ENCODE peak calls at places on chromosome 9, in ten cellular contexts. X is SHP77; D is NCI-H1417 treated with DMSO at 0.1 percent for 48 hours; E is heart right ventricle; M is tibial artery; U is AG04450; J is substantia nigra; H is GM03348; R is stomach; I is CD8-positive, alpha-beta T cell. V is an unnamed sample.

GRCh38 chr9:133738806-133739150 is 626 bp upstream of the SARDH start:
- DNase-seq in E (no peak), I (no peak), H (no peak), X (no peak), U (no peak), R (no peak), J (no peak), D (no peak), M (no peak), V (no peak)

GRCh38 chr9:76738402-76738801 is 25.8 kb upstream of the PCA3 start:
- DNase-seq in E (no peak), M (no peak), J (no peak), D (peak; percentile 84), R (no peak), I (no peak), X (no peak), U (no peak), H (no peak), V (no peak)

GRCh38 chr9:89593776-89594427 is 10.9 kb upstream of the GADD45G start:
- DNase-seq in U (no peak), J (no peak), R (peak; percentile 72), H (peak; percentile 51), E (no peak), X (peak; percentile 48), M (no peak), D (no peak), I (peak; percentile 58), V (no peak)

GRCh38 chr9:108637340-108637739 is 218.4 kb downstream of the ACTL7B start:
- DNase-seq in H (no peak), I (no peak), R (no peak), J (no peak), D (no peak), X (no peak), M (no peak), E (no peak), U (no peak), V (no peak)

GRCh38 chr9:88437210-88438146 is 49.2 kb downstream of the SPIN1 start:
- DNase-seq in E (no peak), I (no peak), X (no peak), R (no peak), J (no peak), D (no peak), M (no peak), H (no peak), U (no peak), V (no peak)

GRCh38 chr9:100150209-100150608 is 51.2 kb downstream of the INVS start:
- DNase-seq in H (no peak), M (no peak), I (no peak), X (no peak), U (no peak), D (no peak), J (no peak), E (no peak), R (no peak), V (no peak)

GRCh38 chr9:79195904-79196303 is 375.9 kb upstream of the TLE4 start:
- DNase-seq in I (no peak), J (no peak), X (no peak), H (peak; percentile 61), U (peak; percentile 72), M (no peak), R (no peak), D (no peak), E (no peak), V (no peak)

GRCh38 chr9:128629852-128630545 is 26.6 kb downstream of the DYNC2I2 start:
- DNase-seq in I (no peak), X (no peak), R (no peak), J (no peak), H (no peak), U (no peak), E (no peak), D (no peak), M (no peak), V (no peak)

GRCh38 chr9:136886610-136887597 is 588 bp downstream of the TRAF2 start:
- DNase-seq in U (no peak), M (no peak), X (no peak), H (peak; percentile 90), I (no peak), D (no peak), J (no peak), E (no peak), R (no peak), V (no peak)

GRCh38 chr9:111131219-111131618 is 92.9 kb upstream of the LPAR1 start:
- DNase-seq in R (no peak), D (no peak), U (no peak), J (no peak), X (no peak), I (no peak), M (no peak), H (no peak), E (no peak), V (no peak)

GRCh38 chr9:109499631-109500120 is 1.6 kb upstream of the PTPN3 start:
- DNase-seq in M (peak; percentile 82), R (peak; percentile 73), D (no peak), J (no peak), H (peak; percentile 27), U (no peak), I (no peak), X (no peak), E (peak; percentile 75), V (peak; percentile 26)

GRCh38 chr9:114792396-114792795 is 13.4 kb downstream of the TNFSF15 start:
- DNase-seq in E (no peak), H (no peak), R (no peak), I (no peak), M (no peak), D (no peak), U (no peak), X (no peak), J (no peak), V (no peak)

GRCh38 chr9:32251539-32251938 is 132.9 kb upstream of the ACO1 start:
- DNase-seq in D (no peak), I (no peak), R (peak; percentile 41), U (no peak), E (no peak), H (peak; percentile 57), M (no peak), J (no peak), X (peak; percentile 26), V (peak; percentile 60)

GRCh38 chr9:132412089-132412488 is 2.1 kb downstream of the CFAP77 start:
- DNase-seq in H (peak; percentile 33), D (no peak), J (no peak), I (no peak), E (no peak), R (no peak), M (no peak), U (no peak), X (peak; percentile 36), V (peak; percentile 10)

GRCh38 chr9:82212885-82213284 is 224.3 kb downstream of the SPATA31D1 start:
- DNase-seq in X (no peak), R (no peak), U (no peak), H (no peak), D (no peak), J (no peak), E (no peak), I (no peak), M (no peak), V (no peak)

GRCh38 chr9:129270903-129271431 is 92.9 kb upstream of the IER5L start:
- DNase-seq in E (no peak), X (no peak), H (peak; percentile 71), J (no peak), R (no peak), D (no peak), I (no peak), U (no peak), M (no peak), V (peak; percentile 65)

GRCh38 chr9:90974007-90974406 is 172.4 kb downstream of the SYK start:
- DNase-seq in R (no peak), J (no peak), M (no peak), D (no peak), U (no peak), E (no peak), I (no peak), X (no peak), H (no peak), V (peak; percentile 15)

GRCh38 chr9:74497750-74498615 is 848 bp downstream of the RORB start:
- DNase-seq in H (peak; percentile 33), D (no peak), X (no peak), U (no peak), I (no peak), E (peak; percentile 14), J (peak; percentile 12), R (no peak), M (peak; percentile 68), V (no peak)

GRCh38 chr9:107090218-107090617 is 192.9 kb upstream of the RAD23B start:
- DNase-seq in U (no peak), D (no peak), H (no peak), E (no peak), M (no peak), J (no peak), X (no peak), R (no peak), I (no peak), V (no peak)

GRCh38 chr9:93137362-93137761 is 3.3 kb upstream of the NINJ1 start:
- DNase-seq in H (no peak), R (no peak), X (no peak), I (peak; percentile 8), E (no peak), U (no peak), J (no peak), M (no peak), D (no peak), V (no peak)

GRCh38 chr9:84368593-84368992 is 28.0 kb upstream of the SLC28A3 start:
- DNase-seq in X (no peak), R (no peak), I (no peak), D (no peak), U (no peak), J (no peak), H (no peak), E (no peak), M (no peak), V (no peak)

GRCh38 chr9:128051932-128052734 is 15.0 kb downstream of the NAIF1 start:
- DNase-seq in R (peak; percentile 50), J (no peak), I (no peak), D (no peak), H (no peak), M (no peak), E (no peak), X (no peak), U (no peak), V (no peak)

GRCh38 chr9:96203867-96204412 is 98.0 kb downstream of the HSD17B3 start:
- DNase-seq in R (no peak), X (no peak), H (peak; percentile 60), M (peak; percentile 40), U (no peak), I (no peak), D (no peak), J (no peak), E (no peak), V (no peak)

GRCh38 chr9:132662152-132662945 is 7.4 kb downstream of the DDX31 start:
- DNase-seq in M (no peak), X (no peak), E (no peak), D (no peak), I (no peak), U (no peak), H (no peak), J (no peak), R (no peak), V (peak; percentile 78)

GRCh38 chr9:129109504-129109903 is 1.1 kb downstream of the CRAT start:
- DNase-seq in U (no peak), D (no peak), R (no peak), E (no peak), M (peak; percentile 77), I (peak; percentile 41), H (peak; percentile 76), J (no peak), X (peak; percentile 28), V (no peak)

GRCh38 chr9:99868845-99869244 is 37.6 kb upstream of the STX17 start:
- DNase-seq in J (no peak), I (no peak), U (no peak), E (no peak), X (no peak), H (no peak), M (no peak), D (no peak), R (no peak), V (no peak)

GRCh38 chr9:136012651-136013050 is 51.5 kb upstream of the UBAC1 start:
- DNase-seq in U (no peak), H (no peak), M (peak; percentile 47), I (no peak), D (no peak), E (peak; percentile 38), X (no peak), J (no peak), R (no peak), V (no peak)

GRCh38 chr9:111481885-111482636 is 2.1 kb downstream of the ECPAS start:
- DNase-seq in H (no peak), I (no peak), X (peak; percentile 41), D (no peak), U (no peak), R (no peak), E (no peak), M (no peak), J (no peak), V (no peak)

V was measured in kidney glomerular epithelial cell.